ENCODE peak calls at places on chromosomes 6 and 20, in nine cellular contexts. One of them, this sample, is unnamed.

GRCh38 chr6:130840050-130840449 is 12.8 kb downstream of the SMLR1 start:
- DNase-seq in hepatocyte: no peak
- DNase-seq in AG10803: no peak
- DNase-seq in lower lobe of right lung: no peak
- DNase-seq in spleen: no peak
- DNase-seq in IMR-90: no peak
- DNase-seq in B cell: no peak
- DNase-seq in AG09309: no peak
- DNase-seq in astrocyte of the cerebellum: no peak
- DNase-seq in this sample: no peak

GRCh38 chr6:45423111-45423900 is 45.6 kb upstream of the SUPT3H start:
- DNase-seq in lower lobe of right lung: peak
- DNase-seq in IMR-90: no peak
- DNase-seq in spleen: peak
- DNase-seq in AG10803: peak
- DNase-seq in AG09309: no peak
- DNase-seq in astrocyte of the cerebellum: no peak
- DNase-seq in hepatocyte: peak
- DNase-seq in B cell: peak
- DNase-seq in this sample: no peak

GRCh38 chr20:642398-643174 is 10.4 kb downstream of the SRXN1 start:
- DNase-seq in IMR-90: no peak
- DNase-seq in B cell: peak
- DNase-seq in hepatocyte: no peak
- DNase-seq in astrocyte of the cerebellum: no peak
- DNase-seq in spleen: no peak
- DNase-seq in AG10803: no peak
- DNase-seq in AG09309: no peak
- DNase-seq in lower lobe of right lung: no peak
- DNase-seq in this sample: no peak

GRCh38 chr20:35465976-35466375 is 10.6 kb downstream of the CEP250 start:
- DNase-seq in astrocyte of the cerebellum: no peak
- DNase-seq in AG10803: no peak
- DNase-seq in spleen: no peak
- DNase-seq in IMR-90: no peak
- DNase-seq in lower lobe of right lung: no peak
- DNase-seq in B cell: no peak
- DNase-seq in AG09309: no peak
- DNase-seq in hepatocyte: no peak
- DNase-seq in this sample: no peak

GRCh38 chr20:59028812-59029211 is 3.3 kb downstream of the ATP5F1E start:
- DNase-seq in B cell: no peak
- DNase-seq in AG10803: no peak
- DNase-seq in lower lobe of right lung: no peak
- DNase-seq in hepatocyte: no peak
- DNase-seq in astrocyte of the cerebellum: no peak
- DNase-seq in spleen: no peak
- DNase-seq in AG09309: no peak
- DNase-seq in IMR-90: peak
- DNase-seq in this sample: no peak

GRCh38 chr6:114747995-114748625 is 405.3 kb upstream of the HS3ST5 start:
- DNase-seq in AG09309: peak
- DNase-seq in astrocyte of the cerebellum: peak
- DNase-seq in spleen: no peak
- DNase-seq in AG10803: peak
- DNase-seq in IMR-90: peak
- DNase-seq in hepatocyte: peak
- DNase-seq in lower lobe of right lung: peak
- DNase-seq in B cell: no peak
- DNase-seq in this sample: peak

GRCh38 chr20:17966432-17967312 is 1.9 kb downstream of the SNX5 start:
- DNase-seq in spleen: no peak
- DNase-seq in lower lobe of right lung: no peak
- DNase-seq in AG09309: no peak
- DNase-seq in hepatocyte: peak
- DNase-seq in AG10803: peak
- DNase-seq in B cell: peak
- DNase-seq in astrocyte of the cerebellum: no peak
- DNase-seq in IMR-90: peak
- DNase-seq in this sample: peak

GRCh38 chr6:4259391-4259790 is 124.0 kb upstream of the ECI2 start:
- DNase-seq in AG10803: no peak
- DNase-seq in astrocyte of the cerebellum: no peak
- DNase-seq in lower lobe of right lung: no peak
- DNase-seq in IMR-90: no peak
- DNase-seq in hepatocyte: no peak
- DNase-seq in B cell: no peak
- DNase-seq in AG09309: no peak
- DNase-seq in spleen: no peak
- DNase-seq in this sample: no peak

GRCh38 chr20:48098866-48099265 is 313.6 kb upstream of the SULF2 start:
- DNase-seq in lower lobe of right lung: no peak
- DNase-seq in astrocyte of the cerebellum: no peak
- DNase-seq in AG10803: no peak
- DNase-seq in B cell: no peak
- DNase-seq in spleen: no peak
- DNase-seq in hepatocyte: no peak
- DNase-seq in IMR-90: no peak
- DNase-seq in AG09309: no peak
- DNase-seq in this sample: no peak

GRCh38 chr6:41199427-41200246 is 1.3 kb downstream of the TREML2 start:
- DNase-seq in spleen: no peak
- DNase-seq in AG10803: no peak
- DNase-seq in astrocyte of the cerebellum: no peak
- DNase-seq in IMR-90: no peak
- DNase-seq in hepatocyte: no peak
- DNase-seq in B cell: no peak
- DNase-seq in lower lobe of right lung: no peak
- DNase-seq in AG09309: no peak
- DNase-seq in this sample: peak

GRCh38 chr6:14881399-14881798 is 364.5 kb upstream of the JARID2 start:
- DNase-seq in B cell: no peak
- DNase-seq in lower lobe of right lung: no peak
- DNase-seq in astrocyte of the cerebellum: peak
- DNase-seq in spleen: no peak
- DNase-seq in hepatocyte: no peak
- DNase-seq in AG10803: peak
- DNase-seq in IMR-90: peak
- DNase-seq in AG09309: peak
- DNase-seq in this sample: no peak

GRCh38 chr6:26054659-26054936 is 32.6 kb upstream of the HFE start:
- DNase-seq in spleen: no peak
- DNase-seq in astrocyte of the cerebellum: no peak
- DNase-seq in IMR-90: no peak
- DNase-seq in AG10803: no peak
- DNase-seq in hepatocyte: no peak
- DNase-seq in AG09309: no peak
- DNase-seq in lower lobe of right lung: no peak
- DNase-seq in B cell: no peak
- DNase-seq in this sample: no peak

GRCh38 chr6:81401970-81402690 is 350.4 kb downstream of the TENT5A start:
- DNase-seq in AG09309: peak
- DNase-seq in spleen: no peak
- DNase-seq in hepatocyte: no peak
- DNase-seq in lower lobe of right lung: no peak
- DNase-seq in B cell: no peak
- DNase-seq in AG10803: peak
- DNase-seq in astrocyte of the cerebellum: peak
- DNase-seq in IMR-90: peak
- DNase-seq in this sample: no peak

GRCh38 chr6:1335367-1336037 is 23.6 kb downstream of the FOXQ1 start:
- DNase-seq in lower lobe of right lung: peak
- DNase-seq in AG09309: peak
- DNase-seq in IMR-90: peak
- DNase-seq in astrocyte of the cerebellum: peak
- DNase-seq in hepatocyte: peak
- DNase-seq in B cell: no peak
- DNase-seq in AG10803: peak
- DNase-seq in spleen: no peak
- DNase-seq in this sample: peak

GRCh38 chr6:82251942-82252341 is 4.4 kb upstream of the IBTK start:
- DNase-seq in lower lobe of right lung: no peak
- DNase-seq in IMR-90: peak
- DNase-seq in astrocyte of the cerebellum: no peak
- DNase-seq in AG09309: no peak
- DNase-seq in hepatocyte: peak
- DNase-seq in B cell: peak
- DNase-seq in AG10803: peak
- DNase-seq in spleen: no peak
- DNase-seq in this sample: peak

GRCh38 chr6:786946-787763 is 94.2 kb upstream of the EXOC2 start:
- DNase-seq in IMR-90: peak
- DNase-seq in spleen: no peak
- DNase-seq in B cell: no peak
- DNase-seq in AG09309: no peak
- DNase-seq in hepatocyte: no peak
- DNase-seq in AG10803: no peak
- DNase-seq in lower lobe of right lung: no peak
- DNase-seq in astrocyte of the cerebellum: no peak
- DNase-seq in this sample: no peak

GRCh38 chr6:101396552-101397173 is 3.2 kb downstream of the GRIK2 start:
- DNase-seq in IMR-90: peak
- DNase-seq in AG10803: peak
- DNase-seq in B cell: no peak
- DNase-seq in AG09309: no peak
- DNase-seq in lower lobe of right lung: no peak
- DNase-seq in hepatocyte: peak
- DNase-seq in astrocyte of the cerebellum: peak
- DNase-seq in spleen: no peak
- DNase-seq in this sample: peak

GRCh38 chr6:106527979-106528378 is 101.3 kb downstream of the RTN4IP1 start:
- DNase-seq in astrocyte of the cerebellum: peak
- DNase-seq in B cell: no peak
- DNase-seq in AG10803: peak
- DNase-seq in IMR-90: peak
- DNase-seq in AG09309: peak
- DNase-seq in spleen: no peak
- DNase-seq in lower lobe of right lung: no peak
- DNase-seq in hepatocyte: no peak
- DNase-seq in this sample: no peak

DNA sequence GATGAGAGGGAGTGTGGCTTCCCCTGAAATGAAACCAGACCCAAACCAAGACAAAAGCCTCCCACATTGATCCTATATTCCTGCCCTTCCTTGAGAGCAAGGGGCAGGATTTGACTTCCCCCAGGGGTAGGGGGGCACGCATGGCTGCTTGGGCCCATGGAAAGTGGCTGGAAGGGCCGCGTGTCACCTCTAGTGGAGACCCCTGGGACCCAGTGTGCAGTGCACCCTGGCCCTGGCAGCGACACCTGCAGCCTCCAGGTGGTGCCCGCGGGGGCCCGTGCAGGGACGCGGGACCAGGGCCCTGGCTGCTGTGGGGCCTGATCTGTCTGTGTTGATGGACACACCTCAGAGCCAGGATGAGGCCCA is 18.0 kb upstream of the SLCO4A1 start:
- DNase-seq in AG10803: no peak
- DNase-seq in lower lobe of right lung: no peak
- DNase-seq in IMR-90: no peak
- DNase-seq in AG09309: no peak
- DNase-seq in astrocyte of the cerebellum: no peak
- DNase-seq in hepatocyte: peak
- DNase-seq in B cell: peak
- DNase-seq in spleen: peak
- DNase-seq in this sample: no peak
- TF ChIP-seq CTCF in AG10803: no peak
- TF ChIP-seq CTCF in lower lobe of right lung: no peak
- TF ChIP-seq CTCF in IMR-90: no peak
- TF ChIP-seq CTCF in AG09309: no peak
- TF ChIP-seq CTCF in astrocyte of the cerebellum: no peak
- TF ChIP-seq CTCF in hepatocyte: no peak
- TF ChIP-seq CTCF in B cell: peak
- TF ChIP-seq CTCF in spleen: peak
- TF ChIP-seq CTCF in this sample: peak

GRCh38 chr6:167910007-167910406 is 83.3 kb downstream of the AFDN start:
- DNase-seq in AG09309: no peak
- DNase-seq in IMR-90: no peak
- DNase-seq in spleen: no peak
- DNase-seq in hepatocyte: no peak
- DNase-seq in B cell: no peak
- DNase-seq in astrocyte of the cerebellum: no peak
- DNase-seq in AG10803: no peak
- DNase-seq in lower lobe of right lung: no peak
- DNase-seq in this sample: no peak
- TF ChIP-seq CTCF in AG09309: no peak
- TF ChIP-seq CTCF in IMR-90: no peak
- TF ChIP-seq CTCF in spleen: no peak
- TF ChIP-seq CTCF in hepatocyte: no peak
- TF ChIP-seq CTCF in B cell: no peak
- TF ChIP-seq CTCF in astrocyte of the cerebellum: no peak
- TF ChIP-seq CTCF in AG10803: no peak
- TF ChIP-seq CTCF in lower lobe of right lung: no peak
- TF ChIP-seq CTCF in this sample: no peak

GRCh38 chr6:32432050-32432450 is 7.6 kb upstream of the HLA-DRA start:
- DNase-seq in lower lobe of right lung: no peak
- DNase-seq in astrocyte of the cerebellum: peak
- DNase-seq in spleen: no peak
- DNase-seq in AG09309: no peak
- DNase-seq in B cell: no peak
- DNase-seq in hepatocyte: peak
- DNase-seq in AG10803: peak
- DNase-seq in IMR-90: peak
- DNase-seq in this sample: no peak
- TF ChIP-seq CTCF in lower lobe of right lung: peak
- TF ChIP-seq CTCF in astrocyte of the cerebellum: no peak
- TF ChIP-seq CTCF in spleen: peak
- TF ChIP-seq CTCF in AG09309: peak
- TF ChIP-seq CTCF in B cell: peak
- TF ChIP-seq CTCF in hepatocyte: peak
- TF ChIP-seq CTCF in AG10803: peak
- TF ChIP-seq CTCF in IMR-90: peak
- TF ChIP-seq CTCF in this sample: no peak

GRCh38 chr6:154445417-154445816 is 65.1 kb downstream of the CNKSR3 start:
- DNase-seq in spleen: no peak
- DNase-seq in hepatocyte: no peak
- DNase-seq in B cell: no peak
- DNase-seq in astrocyte of the cerebellum: no peak
- DNase-seq in AG10803: no peak
- DNase-seq in AG09309: no peak
- DNase-seq in IMR-90: no peak
- DNase-seq in lower lobe of right lung: no peak
- DNase-seq in this sample: no peak

GRCh38 chr6:154446984-154447383 is 63.5 kb downstream of the CNKSR3 start:
- DNase-seq in AG09309: no peak
- DNase-seq in spleen: no peak
- DNase-seq in B cell: no peak
- DNase-seq in astrocyte of the cerebellum: no peak
- DNase-seq in hepatocyte: no peak
- DNase-seq in IMR-90: no peak
- DNase-seq in AG10803: no peak
- DNase-seq in lower lobe of right lung: no peak
- DNase-seq in this sample: no peak

GRCh38 chr6:154447929-154448328 is 62.6 kb downstream of the CNKSR3 start:
- DNase-seq in lower lobe of right lung: no peak
- DNase-seq in spleen: no peak
- DNase-seq in B cell: no peak
- DNase-seq in AG09309: no peak
- DNase-seq in AG10803: no peak
- DNase-seq in IMR-90: peak
- DNase-seq in hepatocyte: peak
- DNase-seq in astrocyte of the cerebellum: no peak
- DNase-seq in this sample: no peak

GRCh38 chr6:154450498-154450897 is 60.0 kb downstream of the CNKSR3 start:
- DNase-seq in astrocyte of the cerebellum: no peak
- DNase-seq in spleen: no peak
- DNase-seq in AG09309: no peak
- DNase-seq in B cell: no peak
- DNase-seq in IMR-90: no peak
- DNase-seq in lower lobe of right lung: no peak
- DNase-seq in hepatocyte: no peak
- DNase-seq in AG10803: no peak
- DNase-seq in this sample: no peak

GRCh38 chr6:154448448-154449096 is 61.9 kb downstream of the CNKSR3 start:
- DNase-seq in IMR-90: peak
- DNase-seq in astrocyte of the cerebellum: peak
- DNase-seq in AG10803: peak
- DNase-seq in AG09309: peak
- DNase-seq in hepatocyte: peak
- DNase-seq in spleen: no peak
- DNase-seq in B cell: no peak
- DNase-seq in lower lobe of right lung: no peak
- DNase-seq in this sample: no peak
- TF ChIP-seq CTCF in IMR-90: peak
- TF ChIP-seq CTCF in astrocyte of the cerebellum: peak
- TF ChIP-seq CTCF in AG10803: peak
- TF ChIP-seq CTCF in AG09309: peak
- TF ChIP-seq CTCF in hepatocyte: no peak
- TF ChIP-seq CTCF in spleen: peak
- TF ChIP-seq CTCF in B cell: no peak
- TF ChIP-seq CTCF in lower lobe of right lung: peak
- TF ChIP-seq CTCF in this sample: no peak

This sample was measured in HL-60.